ENCODE peak calls at places on chromosomes 13 and 19, in six cellular contexts. R is GM12878, S is HCT116, A is Panc1, K is SK-N-SH, E is HepG2. J is an unnamed sample. For H3K4me1, the result is how much of the 10 kb centered on the place peaks cover.

GRCh38 chr13:60448907-60449510 is 52.0 kb downstream of the TDRD3 start:
- DNase-seq in R (no peak), S (peak), A (peak), K (peak), E (peak), J (peak)

GRCh38 chr13:99356216-99357089 is 49.3 kb upstream of the GPR183 start:
- DNase-seq in R (peak), S (no peak), A (no peak), K (no peak), E (no peak), J (no peak)

GRCh38 chr19:15200575-15201364 is at the start of gene NOTCH3:
- DNase-seq in R (no peak), S (no peak), A (no peak), K (peak), E (no peak), J (no peak)

GRCh38 chr13:98921786-98922185 is 56.1 kb downstream of the DOCK9 start:
- DNase-seq in R (no peak), S (no peak), A (no peak), K (no peak), E (no peak), J (no peak)

GRCh38 chr13:99056381-99057014 is 78.6 kb upstream of the DOCK9 start:
- DNase-seq in R (no peak), S (no peak), A (no peak), K (no peak), E (no peak), J (no peak)

GRCh38 chr13:27338816-27339215 is 68.2 kb downstream of the RASL11A start:
- DNase-seq in R (no peak), S (peak), A (no peak), K (peak), E (peak), J (peak)

GRCh38 chr19:29372921-29373797 is 152.6 kb upstream of the VSTM2B start:
- DNase-seq in R (no peak), S (no peak), A (no peak), K (no peak), E (no peak), J (no peak)

GRCh38 chr13:60268203-60268555 is 104.5 kb upstream of the DIAPH3 start:
- DNase-seq in R (no peak), S (no peak), A (no peak), K (no peak), E (no peak), J (no peak)

GRCh38 chr13:37345869-37346268 is 240.4 kb upstream of the CSNK1A1L start:
- DNase-seq in R (no peak), S (no peak), A (no peak), K (no peak), E (no peak), J (no peak)

GRCh38 chr19:55319786-55320185 is 5.4 kb downstream of the TMEM150B start:
- DNase-seq in R (no peak), S (no peak), A (no peak), K (peak), E (no peak), J (peak)

GRCh38 chr19:39038098-39038497 is 5.7 kb upstream of the FBXO27 start:
- DNase-seq in R (no peak), S (peak), A (no peak), K (peak), E (peak), J (peak)

GRCh38 chr13:79943633-79944032 is 397.3 kb downstream of the SPRY2 start:
- DNase-seq in R (no peak), S (no peak), A (no peak), K (no peak), E (no peak), J (no peak)

GRCh38 chr13:98083507-98083906 is 59.4 kb upstream of the FARP1 start:
- DNase-seq in R (no peak), S (no peak), A (no peak), K (no peak), E (no peak), J (no peak)

GRCh38 chr19:6066661-6067646 is 43.3 kb downstream of the RFX2 start:
- DNase-seq in R (no peak), S (no peak), A (no peak), K (peak), E (peak), J (peak)

GRCh38 chr19:28847468-28847867 is 365.5 kb downstream of the UQCRFS1 start:
- DNase-seq in R (no peak), S (no peak), A (no peak), K (no peak), E (no peak), J (no peak)

GRCh38 chr13:44191504-44192171 is 182.0 kb upstream of the SERP2 start:
- DNase-seq in R (no peak), S (peak), A (no peak), K (peak), E (peak), J (peak)

GRCh38 chr19:33905937-33906577 is 109.4 kb downstream of the KCTD15 start:
- DNase-seq in R (no peak), S (no peak), A (no peak), K (peak), E (no peak), J (peak)

GRCh38 chr19:54294539-54294938 is 13.6 kb upstream of the LILRB2 start:
- DNase-seq in R (no peak), S (no peak), A (no peak), K (no peak), E (no peak), J (no peak)

GRCh38 chr13:110798595-110798994 is 85.1 kb downstream of the ING1 start:
- DNase-seq in R (no peak), S (no peak), A (no peak), K (no peak), E (peak), J (no peak)

GRCh38 chr19:38667552-38668205 is 20.2 kb downstream of the ACTN4 start:
- DNase-seq in R (no peak), S (no peak), A (no peak), K (no peak), E (no peak), J (no peak)

GRCh38 chr13:36515466-36515865 is 83.2 kb downstream of the CCNA1 start:
- DNase-seq in R (no peak), S (no peak), A (no peak), K (no peak), E (no peak), J (no peak)

GRCh38 chr19:56692496-56692895 is 20.9 kb upstream of the ZNF835 start:
- DNase-seq in R (no peak), S (no peak), A (no peak), K (no peak), E (no peak), J (no peak)

GRCh38 chr19:54160182-54160811 is 776 bp upstream of the LENG1 start:
- DNase-seq in R (no peak), S (no peak), A (no peak), K (no peak), E (no peak), J (no peak)

GRCh38 chr13:106561551-106562170 is 6.3 kb downstream of the ARGLU1 start:
- DNase-seq in R (peak), S (no peak), A (no peak), K (no peak), E (no peak), J (peak)

GRCh38 chr19:18429717-18430416 is 8.1 kb downstream of the ISYNA1 start:
- DNase-seq in R (no peak), S (no peak), A (no peak), K (no peak), E (no peak), J (no peak)

GRCh38 chr19:40690699-40691420 is 409 bp upstream of the NUMBL start:
- DNase-seq in R (peak), S (peak), A (no peak), K (peak), E (no peak), J (peak)

GRCh38 chr19:495440-496332 is 600 bp upstream of the MADCAM1 start:
- DNase-seq in R (no peak), S (no peak), A (no peak), K (peak), E (no peak), J (peak)

GRCh38 chr13:39189778-39190177 is 151.5 kb downstream of the NHLRC3 start:
- DNase-seq in R (no peak), S (no peak), A (no peak), K (no peak), E (no peak), J (no peak)

GRCh38 chr13:112873851-112874750 is 94.9 kb upstream of the MCF2L start:
- DNase-seq in R (no peak), S (peak), A (peak), K (peak), E (peak), J (peak)

GRCh38 chr13:102517959-102518358 is 78.8 kb upstream of the TPP2 start:
- DNase-seq in R (no peak), S (no peak), A (no peak), K (peak), E (no peak), J (no peak)

GRCh38 chr19:35901055-35901644 is 810 bp upstream of the NFKBID start:
- DNase-seq in R (no peak), S (no peak), A (no peak), K (no peak), E (no peak), J (no peak)

GRCh38 chr13:23871616-23872220 is 17.5 kb downstream of the MIPEP start:
- DNase-seq in R (no peak), S (no peak), A (no peak), K (peak), E (peak), J (peak)

GRCh38 chr13:91187522-91187921 is 160.0 kb upstream of the MIR17HG start:
- DNase-seq in R (no peak), S (no peak), A (no peak), K (no peak), E (no peak), J (no peak)

GRCh38 chr13:99843872-99844271 is 127.7 kb downstream of the ZIC5 start:
- DNase-seq in R (no peak), S (no peak), A (no peak), K (no peak), E (no peak), J (no peak)

GRCh38 chr13:75870397-75870801 is 234.3 kb downstream of the LMO7 start:
- DNase-seq in R (no peak), S (no peak), A (peak), K (peak), E (no peak), J (peak)

GRCh38 chr19:49931293-49932040 is 2.2 kb upstream of the NUP62 start:
- DNase-seq in R (no peak), S (no peak), A (no peak), K (no peak), E (no peak), J (no peak)

GRCh38 chr13:60152114-60152513 is 11.6 kb downstream of the DIAPH3 start:
- DNase-seq in R (no peak), S (no peak), A (no peak), K (no peak), E (no peak), J (no peak)

GRCh38 chr13:81577601-81578000 is 1236.7 kb upstream of the SPRY2 start:
- DNase-seq in R (no peak), S (no peak), A (no peak), K (no peak), E (no peak), J (no peak)

GRCh38 chr19:29248332-29248844 is 35.4 kb upstream of the UQCRFS1 start:
- DNase-seq in R (no peak), S (no peak), A (no peak), K (no peak), E (no peak), J (no peak)

GRCh38 chr13:87498681-87499080 is 172.5 kb upstream of the SLITRK5 start:
- DNase-seq in R (no peak), S (no peak), A (no peak), K (no peak), E (peak), J (no peak)

GRCh38 chr19:13024958-13025653 is 29.8 kb downstream of the NFIX start:
- DNase-seq in R (no peak), S (no peak), A (no peak), K (no peak), E (no peak), J (no peak)

GRCh38 chr19:13022859-13023636 is 27.8 kb downstream of the NFIX start:
- DNase-seq in R (no peak), S (no peak), A (no peak), K (peak), E (peak), J (peak)

GRCh38 chr19:13022111-13022858 is 27.0 kb downstream of the NFIX start:
- DNase-seq in R (no peak), S (no peak), A (no peak), K (no peak), E (no peak), J (no peak)

GRCh38 chr19:13024126-13024957 is 29.1 kb downstream of the NFIX start:
- DNase-seq in R (no peak), S (no peak), A (no peak), K (no peak), E (no peak), J (no peak)

GRCh38 chr19:13023666-13024065 is 28.4 kb downstream of the NFIX start:
- DNase-seq in R (no peak), S (no peak), A (no peak), K (peak), E (no peak), J (peak)
- H3K4me1 ChIP-seq in R (under half), S (under half), A (under half), K (half or more), E (half or more), J (under half)

GRCh38 chr13:73984949-73985691 is 149.1 kb downstream of the KLF12 start:
- DNase-seq in R (no peak), S (no peak), A (no peak), K (no peak), E (no peak), J (no peak)
- TF ChIP-seq SIN3A in R (no peak), S (no peak), A (no peak), K (no peak), E (no peak), J (no peak)

DNA sequence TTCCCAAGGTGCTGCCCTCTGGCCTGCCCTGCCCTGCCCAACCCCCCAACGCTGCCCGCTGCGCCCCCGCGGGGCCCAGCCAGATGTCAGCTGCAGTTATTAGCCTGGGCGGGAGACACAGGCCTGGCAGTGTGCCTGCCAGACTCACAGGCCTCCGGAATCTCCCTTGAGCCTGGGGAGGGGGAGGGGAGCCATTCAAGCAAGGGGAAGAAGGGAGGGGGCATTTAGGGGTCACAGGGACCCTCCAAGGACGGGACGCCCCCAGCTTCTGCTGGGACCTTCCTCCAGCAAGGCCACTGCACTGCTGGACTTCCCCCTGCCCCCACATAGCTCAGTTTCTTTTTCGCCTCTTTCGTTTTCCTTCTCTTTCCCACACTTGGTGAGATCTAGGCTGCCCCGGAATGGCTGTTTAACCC is 2.6 kb upstream of the JUNB start:
- DNase-seq in R (peak), S (no peak), A (no peak), K (peak), E (peak), J (no peak)
- H3K4me1 ChIP-seq in R (half or more), S (half or more), A (half or more), K (half or more), E (half or more), J (half or more)

DNA sequence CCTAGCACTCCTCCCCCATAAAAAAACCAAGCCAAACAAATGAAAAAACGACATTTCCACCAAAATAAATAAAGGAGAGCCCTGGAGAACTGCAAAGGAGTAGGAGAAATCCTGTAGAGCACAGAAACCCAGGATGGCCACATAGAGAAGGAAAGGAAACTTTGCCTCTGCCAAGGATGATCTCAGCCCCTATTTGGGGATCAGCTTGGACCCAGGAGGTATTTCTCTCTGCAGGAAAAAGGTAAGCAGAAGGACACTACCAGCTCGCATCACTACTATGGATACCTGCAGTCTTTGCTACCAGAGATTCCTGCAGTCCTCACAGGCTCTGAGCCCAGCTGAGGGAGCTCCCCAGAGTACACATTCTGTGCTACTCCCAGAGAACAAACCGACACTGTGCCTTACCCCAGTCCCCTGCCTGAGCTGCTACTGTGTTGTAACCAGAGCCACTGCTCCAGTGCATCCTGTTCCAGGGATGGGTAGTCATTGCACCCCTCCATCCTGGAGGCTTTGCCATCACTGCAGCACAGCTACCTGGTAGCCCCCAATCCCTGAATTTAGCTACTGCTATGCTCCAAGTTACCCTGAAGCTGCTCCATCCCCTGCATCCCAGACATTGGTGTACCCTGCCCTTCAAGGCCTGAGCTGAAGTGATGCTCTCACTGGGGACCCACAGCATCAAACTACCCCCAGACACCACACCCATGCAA is 41.7 kb downstream of the VWA8 start:
- DNase-seq in R (no peak), S (no peak), A (no peak), K (no peak), E (no peak), J (no peak)
- TF ChIP-seq SIN3A in R (no peak), S (no peak), A (no peak), K (no peak), E (no peak), J (no peak)

J was measured in K562.